ENCODE peak calls at places on chromosome 18, in seven cellular contexts. B is K562, A is SK-N-SH, F is H1, Y is HepG2, J is HCT116, E is GM12878. M is an unnamed sample.

GRCh38 chr18:38167623-38168022 is 602.0 kb upstream of the CELF4 start:
- DNase-seq in B (no peak), A (no peak), F (no peak), Y (no peak), J (no peak), E (no peak), M (no peak)

GRCh38 chr18:3572761-3573160 is 122.8 kb downstream of the TGIF1 start:
- DNase-seq in B (no peak), A (no peak), F (no peak), Y (no peak), J (no peak), E (no peak), M (no peak)

GRCh38 chr18:40851014-40851429 is 1104.0 kb upstream of the PIK3C3 start:
- DNase-seq in B (no peak), A (no peak), F (no peak), Y (no peak), J (no peak), E (no peak), M (no peak)

GRCh38 chr18:54791657-54792056 is 36.6 kb upstream of the RAB27B start:
- DNase-seq in B (no peak), A (no peak), F (no peak), Y (no peak), J (no peak), E (no peak), M (no peak)

GRCh38 chr18:13562494-13563029 is 163.8 kb downstream of the FAM210A start:
- DNase-seq in B (no peak), A (no peak), F (no peak), Y (no peak), J (no peak), E (peak), M (no peak)

GRCh38 chr18:46468431-46469180 is 188.4 kb downstream of the LOXHD1 start:
- DNase-seq in B (no peak), A (no peak), F (no peak), Y (no peak), J (no peak), E (no peak), M (peak)

GRCh38 chr18:2303517-2304238 is 267.6 kb downstream of the METTL4 start:
- DNase-seq in B (no peak), A (no peak), F (no peak), Y (no peak), J (no peak), E (no peak), M (no peak)

GRCh38 chr18:38923136-38923535 is 1357.5 kb upstream of the CELF4 start:
- DNase-seq in B (no peak), A (no peak), F (no peak), Y (no peak), J (no peak), E (no peak), M (no peak)

GRCh38 chr18:13232060-13232917 is 13.7 kb downstream of the LDLRAD4 start:
- DNase-seq in B (no peak), A (no peak), F (no peak), Y (no peak), J (no peak), E (no peak), M (no peak)

GRCh38 chr18:23669202-23669766 is 6.6 kb upstream of the ANKRD29 start:
- DNase-seq in B (no peak), A (no peak), F (no peak), Y (no peak), J (no peak), E (no peak), M (no peak)

GRCh38 chr18:10124071-10124470 is 210.3 kb downstream of the VAPA start:
- DNase-seq in B (no peak), A (no peak), F (no peak), Y (no peak), J (no peak), E (no peak), M (no peak)

GRCh38 chr18:59546164-59546563 is 151.1 kb downstream of the CCBE1 start:
- DNase-seq in B (peak), A (no peak), F (no peak), Y (no peak), J (no peak), E (no peak), M (no peak)

GRCh38 chr18:34223164-34223892 is 1.4 kb downstream of the NOL4 start:
- DNase-seq in B (no peak), A (peak), F (no peak), Y (no peak), J (no peak), E (no peak), M (no peak)

GRCh38 chr18:38900445-38900844 is 1334.8 kb upstream of the CELF4 start:
- DNase-seq in B (no peak), A (no peak), F (no peak), Y (no peak), J (no peak), E (no peak), M (no peak)

DNA sequence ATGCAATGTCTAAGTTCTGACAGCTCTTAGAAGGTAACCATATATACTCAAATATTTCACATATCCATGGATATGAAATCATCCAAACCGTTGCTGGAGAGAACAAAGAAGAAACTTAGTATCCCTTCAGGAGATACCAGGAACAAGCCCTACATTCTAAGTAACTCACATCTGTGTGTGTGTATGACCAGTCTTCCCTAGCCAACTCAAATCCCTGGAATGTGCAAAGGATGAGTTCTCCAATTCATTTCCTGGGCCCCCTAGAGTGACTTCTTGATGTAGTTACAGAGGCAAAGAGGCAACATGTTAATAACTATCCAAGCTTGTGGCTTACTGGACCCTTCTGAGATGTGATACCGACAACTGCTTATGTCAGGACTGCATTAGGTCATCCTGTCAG is 20.1 kb downstream of the TPGS2 start:
- DNase-seq in B (no peak), A (no peak), F (no peak), Y (no peak), J (no peak), E (no peak), M (no peak)
- TF ChIP-seq JUND in B (no peak), A (no peak), F (no peak), Y (no peak), J (no peak), E (no peak), M (no peak)

GRCh38 chr18:7165846-7166393 is 48.3 kb upstream of the LAMA1 start:
- DNase-seq in B (no peak), A (no peak), F (no peak), Y (no peak), J (no peak), E (no peak), M (no peak)
- TF ChIP-seq JUND in B (no peak), A (no peak), F (no peak), Y (no peak), J (no peak), E (no peak), M (no peak)

GRCh38 chr18:28150925-28151324 is 26.0 kb downstream of the CDH2 start:
- DNase-seq in B (no peak), A (no peak), F (no peak), Y (no peak), J (no peak), E (no peak), M (no peak)

GRCh38 chr18:28149810-28150420 is 27.0 kb downstream of the CDH2 start:
- DNase-seq in B (no peak), A (no peak), F (no peak), Y (no peak), J (no peak), E (no peak), M (no peak)

GRCh38 chr18:28151434-28151833 is 25.5 kb downstream of the CDH2 start:
- DNase-seq in B (no peak), A (no peak), F (no peak), Y (no peak), J (no peak), E (no peak), M (no peak)

GRCh38 chr18:28143725-28144124 is 33.2 kb downstream of the CDH2 start:
- DNase-seq in B (no peak), A (no peak), F (no peak), Y (peak), J (no peak), E (no peak), M (no peak)

GRCh38 chr18:28147674-28148171 is 29.2 kb downstream of the CDH2 start:
- DNase-seq in B (no peak), A (no peak), F (no peak), Y (peak), J (no peak), E (no peak), M (no peak)
- TF ChIP-seq JUND in B (no peak), A (no peak), F (no peak), Y (no peak), J (no peak), E (no peak), M (no peak)

DNA sequence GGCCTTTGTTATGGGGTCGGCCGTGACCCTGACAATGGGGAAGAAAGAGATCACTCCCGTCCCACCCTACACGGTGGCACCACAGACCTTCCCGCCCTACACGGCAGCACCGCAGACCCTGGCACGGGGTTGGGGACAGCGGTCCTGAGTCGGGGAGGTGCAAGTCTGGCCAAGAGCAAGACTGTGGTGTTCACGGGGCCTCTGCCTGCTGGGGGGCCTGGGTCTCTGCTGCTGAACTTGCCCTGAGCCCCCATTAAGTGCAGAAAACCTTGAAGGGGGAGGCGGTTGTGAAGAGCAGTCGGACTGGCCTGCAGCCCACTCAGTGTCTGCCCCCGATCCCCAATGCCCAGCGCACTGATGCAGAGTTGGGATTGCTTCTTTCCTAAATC is 75.9 kb downstream of the SLC66A2 start:
- DNase-seq in B (no peak), A (no peak), F (no peak), Y (no peak), J (no peak), E (no peak), M (no peak)
- TF ChIP-seq JUND in B (no peak), A (no peak), F (no peak), Y (no peak), J (no peak), E (no peak), M (no peak)

GRCh38 chr18:48408727-48409590 is at the start of gene ZBTB7C:
- DNase-seq in B (peak), A (peak), F (no peak), Y (no peak), J (no peak), E (no peak), M (no peak)
- TF ChIP-seq JUND in B (no peak), A (no peak), F (no peak), Y (no peak), J (no peak), E (no peak), M (no peak)

DNA sequence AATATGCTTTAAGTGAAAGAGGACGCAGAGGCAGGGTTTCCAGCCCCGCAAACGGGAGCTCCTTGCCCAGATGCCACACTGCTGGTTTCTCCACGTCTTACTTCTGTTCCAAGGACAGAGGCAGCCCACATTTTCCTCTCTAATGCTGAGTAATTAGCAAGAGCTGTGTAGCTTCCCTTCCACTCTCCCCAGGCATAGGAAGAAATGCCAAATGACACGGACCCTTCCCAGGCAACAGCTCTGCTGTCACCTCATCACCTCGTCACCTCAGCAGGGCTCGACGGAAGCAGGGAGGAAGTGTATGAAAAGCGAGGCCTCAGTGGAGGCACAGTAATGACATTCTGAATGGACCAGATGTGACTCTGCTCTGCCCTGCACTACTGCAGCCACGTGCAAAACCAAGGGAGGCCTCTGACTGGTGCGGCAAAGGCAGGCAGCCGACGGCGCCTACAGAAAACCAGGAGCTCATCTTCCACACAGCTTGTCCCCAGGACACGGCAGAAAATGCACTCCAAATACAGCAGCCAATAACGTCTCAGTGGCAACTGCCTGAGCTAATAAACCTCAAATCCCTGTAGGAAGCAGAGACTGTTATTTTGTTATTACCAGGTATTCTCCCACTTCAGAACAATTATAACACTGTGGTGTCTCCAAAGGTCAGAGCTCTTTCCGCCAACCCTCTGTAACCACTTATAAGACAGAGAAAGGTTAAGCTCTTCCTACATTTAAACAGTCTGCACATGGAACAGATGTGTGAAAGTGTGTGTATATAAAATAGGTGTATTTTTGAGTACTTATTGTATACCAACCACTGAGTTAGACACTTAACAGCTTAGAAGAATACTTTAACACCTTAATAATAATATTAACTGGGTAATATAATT is 64.3 kb downstream of the FBXO15 start:
- DNase-seq in B (no peak), A (no peak), F (no peak), Y (no peak), J (no peak), E (no peak), M (no peak)
- TF ChIP-seq JUND in B (no peak), A (no peak), F (no peak), Y (no peak), J (no peak), E (no peak), M (no peak)

M was measured in T47D.